ENCODE peak calls at places on chromosomes 7 and 10, in five cellular contexts. X is K562, Q is HepG2, T is endothelial cell of umbilical vein, V is A549. A is an unnamed sample.

GRCh38 chr7:107563072-107563760 is 504 bp downstream of the COG5 start:
- DNase-seq in V (peak; percentile 46), Q (peak; percentile 37), T (no peak), X (peak; percentile 73), A (peak; percentile 71)

GRCh38 chr10:32314588-32314987 is 32.4 kb downstream of the EPC1 start:
- DNase-seq in T (no peak), V (no peak), X (no peak), Q (no peak), A (no peak)

GRCh38 chr7:18290223-18290622 is 205.3 kb upstream of the HDAC9 start:
- DNase-seq in Q (no peak), X (no peak), V (no peak), T (no peak), A (peak; percentile 80)

GRCh38 chr7:154832557-154833138 is 170.3 kb downstream of the PAXIP1 start:
- DNase-seq in Q (peak; percentile 38), T (no peak), V (peak; percentile 22), X (no peak), A (peak; percentile 65)

GRCh38 chr7:124276005-124276606 is 243.2 kb upstream of the TMEM229A start:
- DNase-seq in T (peak; percentile 44), V (peak; percentile 1), Q (peak; percentile 29), X (peak; percentile 64), A (peak; percentile 53)

GRCh38 chr10:120556164-120556532 is 99.1 kb downstream of the PLPP4 start:
- DNase-seq in V (no peak), X (no peak), T (no peak), Q (no peak), A (no peak)

GRCh38 chr7:106346678-106347217 is 62.0 kb upstream of the NAMPT start:
- DNase-seq in V (peak; percentile 21), X (no peak), T (peak; percentile 7), Q (no peak), A (peak; percentile 97)

GRCh38 chr10:24894728-24895127 is 57.7 kb downstream of the PRTFDC1 start:
- DNase-seq in Q (no peak), V (no peak), T (no peak), X (no peak), A (no peak)

GRCh38 chr7:51317582-51317910 is 937 bp upstream of the COBL start:
- DNase-seq in X (no peak), V (no peak), T (no peak), Q (no peak), A (no peak)

GRCh38 chr7:23298141-23298851 is 843 bp upstream of the MALSU1 start:
- DNase-seq in T (no peak), V (peak; percentile 29), Q (peak; percentile 45), X (no peak), A (peak; percentile 36)

GRCh38 chr7:67843001-67843400 is 846.4 kb downstream of the TYW1 start:
- DNase-seq in X (no peak), V (no peak), T (no peak), Q (no peak), A (no peak)

GRCh38 chr7:34281260-34281659 is 375.9 kb downstream of the BMPER start:
- DNase-seq in X (peak; percentile 12), V (no peak), T (no peak), Q (peak; percentile 13), A (peak; percentile 28)

GRCh38 chr7:4610768-4611467 is 71.2 kb upstream of the FOXK1 start:
- DNase-seq in T (peak; percentile 71), V (peak; percentile 76), X (peak; percentile 59), Q (peak; percentile 74), A (peak; percentile 81)

GRCh38 chr10:123496996-123497660 is 169.0 kb upstream of the GPR26 start:
- DNase-seq in Q (no peak), T (no peak), X (no peak), V (no peak), A (no peak)

GRCh38 chr7:3482147-3482921 is 181.3 kb downstream of the SDK1 start:
- DNase-seq in Q (peak; percentile 55), X (no peak), V (peak; percentile 31), T (peak; percentile 53), A (peak; percentile 36)
- TF ChIP-seq MYC in Q (no peak), X (no peak), V (no peak), T (no peak), A (no peak)

GRCh38 chr10:52215745-52216361 is 98.2 kb upstream of the DKK1 start:
- DNase-seq in V (peak; percentile 24), Q (peak; percentile 65), T (peak; percentile 79), X (peak; percentile 44), A (peak; percentile 73)
- TF ChIP-seq MYC in V (no peak), Q (no peak), T (no peak), X (no peak), A (no peak)

DNA sequence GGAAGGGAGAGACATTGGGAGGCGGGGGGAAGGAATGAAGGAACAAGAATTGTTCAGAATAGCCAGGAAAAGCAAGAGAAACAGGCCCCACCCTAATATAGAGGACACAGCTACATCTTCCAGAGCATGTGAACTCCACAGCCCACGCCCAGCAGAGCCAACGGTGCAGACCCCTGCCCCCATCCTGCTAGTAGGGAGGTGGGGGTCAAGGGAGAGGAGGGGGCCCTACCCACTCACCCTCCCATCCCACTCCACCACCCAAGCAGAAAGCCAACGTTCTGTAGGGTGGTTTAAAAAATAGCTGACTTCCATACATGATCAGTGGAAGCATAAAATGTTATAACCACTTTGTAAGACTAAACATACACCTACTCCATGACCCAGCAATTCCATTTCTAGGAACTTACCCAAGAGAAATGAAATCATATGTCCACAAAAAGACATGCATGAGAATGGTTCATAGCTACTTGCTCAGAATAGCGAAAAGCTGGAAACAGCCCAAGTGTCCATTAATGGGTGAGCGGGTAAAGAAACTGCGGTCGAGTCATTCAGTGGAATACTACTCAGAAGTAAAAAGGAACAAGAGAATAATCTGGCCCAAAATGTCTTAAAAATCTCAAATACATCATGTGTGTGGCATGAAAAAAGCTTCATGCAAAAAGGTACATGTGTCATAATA is 31.8 kb downstream of the CTBP2 start:
- DNase-seq in T (no peak), Q (no peak), V (no peak), X (no peak), A (no peak)
- TF ChIP-seq MYC in T (no peak), Q (no peak), V (no peak), X (no peak), A (no peak)

GRCh38 chr10:49375611-49376010 is 20.3 kb downstream of the DRGX start:
- DNase-seq in V (no peak), Q (no peak), T (no peak), X (no peak), A (no peak)

GRCh38 chr10:49379596-49380410 is 16.1 kb downstream of the DRGX start:
- DNase-seq in Q (peak; percentile 13), V (peak; percentile 52), T (no peak), X (peak; percentile 51), A (peak; percentile 19)

GRCh38 chr10:49374740-49375139 is 21.1 kb downstream of the DRGX start:
- DNase-seq in T (no peak), V (no peak), X (no peak), Q (no peak), A (no peak)

GRCh38 chr10:49381111-49381900 is 14.6 kb downstream of the DRGX start:
- DNase-seq in Q (no peak), V (no peak), T (no peak), X (no peak), A (no peak)

GRCh38 chr10:49377256-49377655 is 18.6 kb downstream of the DRGX start:
- DNase-seq in V (no peak), Q (no peak), X (no peak), T (no peak), A (no peak)
- TF ChIP-seq MYC in V (no peak), Q (no peak), X (no peak), T (no peak), A (no peak)

GRCh38 chr7:84112771-84113170 is 81.8 kb downstream of the SEMA3A start:
- DNase-seq in T (no peak), X (no peak), Q (no peak), V (no peak), A (no peak)
- TF ChIP-seq MYC in T (no peak), X (no peak), Q (no peak), V (no peak), A (no peak)

GRCh38 chr7:93843260-93843659 is 47.3 kb downstream of the TFPI2 start:
- DNase-seq in Q (no peak), T (no peak), V (no peak), X (no peak), A (no peak)
- TF ChIP-seq MYC in Q (no peak), T (no peak), V (no peak), X (no peak), A (no peak)

DNA sequence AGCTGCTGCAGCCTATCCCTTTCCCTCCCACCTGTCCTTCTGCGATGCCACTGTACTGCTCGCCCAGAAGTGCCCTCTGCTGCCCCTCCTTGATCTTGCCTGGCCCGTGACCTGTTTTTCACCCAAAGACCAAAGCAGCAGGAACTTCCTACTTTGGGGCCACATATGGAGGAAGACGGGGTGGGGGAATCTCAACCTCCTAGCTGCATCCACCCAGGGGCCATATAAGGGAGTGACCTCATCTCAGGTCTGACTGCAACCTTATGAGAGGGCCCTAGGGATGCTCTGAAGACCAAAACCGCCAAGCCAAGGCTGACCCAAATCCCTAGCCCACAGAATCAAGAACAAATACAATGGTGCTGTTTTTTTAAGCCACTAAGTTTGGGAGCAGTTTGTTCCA is 15.7 kb downstream of the PRKCQ start:
- DNase-seq in X (no peak), V (no peak), Q (no peak), T (no peak), A (no peak)
- TF ChIP-seq MYC in X (no peak), V (no peak), Q (no peak), T (no peak), A (no peak)

GRCh38 chr7:153524070-153524601 is 528.1 kb upstream of the DPP6 start:
- DNase-seq in V (no peak), Q (no peak), T (no peak), X (no peak), A (no peak)
- TF ChIP-seq MYC in V (no peak), Q (no peak), T (no peak), X (no peak), A (no peak)

DNA sequence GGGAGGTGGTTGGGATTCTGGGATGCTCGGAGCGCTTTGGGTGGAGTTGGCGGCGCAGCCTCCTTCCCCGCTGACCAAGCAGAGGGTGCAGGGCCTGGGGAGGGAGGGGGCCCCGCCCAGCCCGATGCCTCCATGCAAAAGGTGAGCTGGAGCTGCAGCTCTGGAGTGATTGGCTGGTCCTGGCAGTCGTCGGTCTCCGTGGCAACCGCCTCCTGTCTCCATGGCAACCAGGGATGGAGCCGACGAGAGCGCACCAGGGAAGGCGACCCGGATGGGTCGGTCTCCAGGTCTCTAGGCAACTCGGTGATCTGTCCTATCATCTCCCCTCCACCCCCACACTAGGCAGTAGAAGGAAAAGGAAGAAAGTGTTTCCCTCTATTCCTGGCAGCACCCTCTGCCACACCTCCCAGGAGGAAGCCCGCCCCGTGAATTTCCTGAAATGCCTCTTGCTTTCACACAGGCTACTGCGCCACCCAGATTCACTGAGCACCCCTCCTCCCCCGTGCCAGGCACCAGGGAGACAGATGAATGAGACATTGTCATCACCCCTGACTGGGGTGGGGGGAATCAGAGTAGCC is 634 bp upstream of the NACAD start:
- DNase-seq in Q (no peak), V (peak; percentile 58), X (peak; percentile 90), T (peak; percentile 39), A (peak; percentile 40)
- TF ChIP-seq MYC in Q (no peak), V (no peak), X (no peak), T (no peak), A (no peak)